ENCODE peak calls at places on chromosomes 6 and 20, in six cellular contexts. W is PC-9, K is spleen, B is K562, M is HAP-1, P is psoas muscle. Q is an unnamed sample. For H3K9me3, the result is how much of the 10 kb centered on the place peaks cover.

GRCh38 chr6:33923857-33924514 is 120.2 kb upstream of the MLN start:
- DNase-seq in B (no peak), M (no peak), K (no peak), P (no peak), W (no peak), Q (no peak)

GRCh38 chr20:32990426-32990825 is 13.8 kb downstream of the SUN5 start:
- DNase-seq in K (no peak), M (no peak), P (no peak), W (no peak), B (no peak), Q (no peak)

GRCh38 chr6:24908555-24908954 is 27.2 kb downstream of the RIPOR2 start:
- DNase-seq in P (no peak), B (no peak), M (peak), K (no peak), W (peak), Q (no peak)

GRCh38 chr20:4959582-4959981 is 41.7 kb downstream of the SLC23A2 start:
- DNase-seq in M (no peak), W (no peak), K (no peak), B (no peak), P (no peak), Q (no peak)

GRCh38 chr6:37174196-37174514 is 4.2 kb downstream of the PIM1 start:
- DNase-seq in P (no peak), K (no peak), W (no peak), B (no peak), M (no peak), Q (no peak)

GRCh38 chr20:22916121-22916842 is 118.8 kb upstream of the SSTR4 start:
- DNase-seq in M (no peak), P (no peak), B (no peak), K (no peak), W (no peak), Q (no peak)

GRCh38 chr20:9615766-9616454 is 101.5 kb downstream of the LAMP5 start:
- DNase-seq in W (no peak), M (no peak), P (no peak), K (no peak), B (no peak), Q (peak)

GRCh38 chr20:41080866-41081265 is 52.2 kb downstream of the TOP1 start:
- DNase-seq in M (no peak), B (no peak), K (no peak), P (no peak), W (no peak), Q (no peak)

GRCh38 chr6:109456710-109457595 is 1.4 kb upstream of the MICAL1 start:
- DNase-seq in K (no peak), M (no peak), B (no peak), P (peak), W (no peak), Q (peak)

GRCh38 chr6:163790296-163790840 is 375.9 kb downstream of the QKI start:
- DNase-seq in B (no peak), P (no peak), W (no peak), K (no peak), M (peak), Q (no peak)

DNA sequence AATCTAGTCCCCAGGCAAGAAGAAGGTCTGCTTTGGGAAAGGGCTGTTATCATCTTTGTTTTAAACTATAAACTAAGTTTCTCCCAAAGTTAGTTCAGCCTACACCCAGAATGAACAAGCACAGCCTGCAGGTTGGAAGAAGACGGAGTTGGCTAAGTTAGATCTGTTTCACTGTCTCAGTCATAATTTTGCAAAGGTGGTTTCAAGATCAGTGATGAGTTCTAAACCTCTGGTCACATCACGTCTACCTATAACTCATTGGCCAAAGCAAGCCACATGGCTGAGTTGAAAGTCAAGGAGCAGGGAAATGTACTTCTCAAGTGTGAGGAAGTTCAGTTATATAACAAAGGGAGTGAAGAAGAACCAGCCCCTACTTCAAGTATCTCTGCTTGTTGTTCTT is 50.5 kb upstream of the ECI2 start:
- DNase-seq in B (no peak), P (no peak), M (no peak), K (no peak), W (no peak), Q (no peak)
- H3K9me3 ChIP-seq in B (under half), P (under half), M (under half), K (under half), W (under half), Q (under half)

GRCh38 chr20:59752704-59753460 is 148.5 kb downstream of the PHACTR3 start:
- DNase-seq in W (no peak), M (no peak), B (no peak), K (peak), P (no peak), Q (no peak)
- H3K9me3 ChIP-seq in W (under half), M (under half), B (under half), K (under half), P (under half), Q (under half)

GRCh38 chr20:62513991-62514390 is 38.2 kb upstream of the GATA5 start:
- DNase-seq in K (no peak), B (no peak), P (no peak), M (no peak), W (no peak), Q (no peak)
- H3K9me3 ChIP-seq in K (under half), B (under half), P (under half), M (under half), W (under half), Q (under half)

GRCh38 chr6:12896208-12896733 is 179.7 kb downstream of the PHACTR1 start:
- DNase-seq in W (no peak), K (no peak), P (no peak), M (no peak), B (no peak), Q (no peak)
- H3K9me3 ChIP-seq in W (under half), K (under half), P (under half), M (under half), B (under half), Q (under half)